ENCODE peak calls at places on chromosomes 11 and 22, in six cellular contexts. A is GM12891, W is K562, G is HepG2, U is GM12878, N is H1. O is an unnamed sample.

GRCh38 chr11:35235944-35236666 is 97.1 kb downstream of the CD44 start:
- DNase-seq in A (no peak), W (no peak), G (no peak), U (no peak), N (no peak), O (no peak)

GRCh38 chr11:24588075-24588474 is 91.2 kb downstream of the LUZP2 start:
- DNase-seq in A (no peak), W (no peak), G (no peak), U (no peak), N (no peak), O (no peak)

GRCh38 chr22:25478573-25478972 is 85.9 kb upstream of the GRK3 start:
- DNase-seq in A (no peak), W (no peak), G (no peak), U (no peak), N (no peak), O (no peak)

GRCh38 chr11:94774345-94774744 is 6.2 kb downstream of the AMOTL1 start:
- DNase-seq in A (no peak), W (no peak), G (no peak), U (no peak), N (no peak), O (no peak)

GRCh38 chr11:74949748-74950127 is 672 bp downstream of the SPCS2 start:
- DNase-seq in A (no peak), W (no peak), G (no peak), U (no peak), N (no peak), O (no peak)

GRCh38 chr11:3609416-3610265 is 32.2 kb downstream of the ART5 start:
- DNase-seq in A (no peak), W (peak), G (peak), U (no peak), N (peak), O (no peak)

GRCh38 chr22:49329636-49330035 is 498.0 kb downstream of the BRD1 start:
- DNase-seq in A (no peak), W (no peak), G (no peak), U (no peak), N (no peak), O (no peak)

GRCh38 chr11:46557684-46558151 is 36.1 kb downstream of the AMBRA1 start:
- DNase-seq in A (no peak), W (peak), G (peak), U (no peak), N (no peak), O (no peak)

GRCh38 chr11:94504689-94505293 is 7.5 kb upstream of the C11orf97 start:
- DNase-seq in A (no peak), W (peak), G (peak), U (no peak), N (no peak), O (no peak)

GRCh38 chr11:55554169-55554568 is at the start of gene OR4C15:
- DNase-seq in A (no peak), W (no peak), G (no peak), U (no peak), N (no peak), O (no peak)

GRCh38 chr11:94924074-94925031 is 49.0 kb downstream of the CWC15 start:
- DNase-seq in A (no peak), W (no peak), G (no peak), U (no peak), N (no peak), O (no peak)

GRCh38 chr22:35739642-35740041 is 22.0 kb downstream of the APOL5 start:
- DNase-seq in A (no peak), W (no peak), G (peak), U (no peak), N (no peak), O (no peak)

GRCh38 chr11:20112291-20113146 is 47.8 kb downstream of the DBX1 start:
- DNase-seq in A (no peak), W (peak), G (no peak), U (no peak), N (no peak), O (no peak)

GRCh38 chr11:36688132-36688531 is 90.1 kb upstream of the RAG2 start:
- DNase-seq in A (no peak), W (no peak), G (no peak), U (no peak), N (no peak), O (no peak)

GRCh38 chr11:134562941-134563471 is 151.0 kb upstream of the B3GAT1 start:
- DNase-seq in A (no peak), W (no peak), G (no peak), U (no peak), N (peak), O (no peak)

GRCh38 chr11:207213-208176 is at the start of the genes BET1L and RIC8A:
- DNase-seq in A (peak), W (peak), G (peak), U (peak), N (peak), O (peak)

GRCh38 chr22:26709617-26710390 is 52.4 kb downstream of the MIAT start:
- DNase-seq in A (no peak), W (no peak), G (no peak), U (no peak), N (no peak), O (no peak)

GRCh38 chr11:72333657-72334056 is 89.7 kb upstream of the PHOX2A start:
- DNase-seq in A (peak), W (peak), G (no peak), U (no peak), N (peak), O (no peak)

GRCh38 chr22:37831472-37831871 is 8.3 kb downstream of the GALR3 start:
- DNase-seq in A (no peak), W (no peak), G (no peak), U (no peak), N (no peak), O (no peak)

GRCh38 chr11:98060759-98061158 is 960.0 kb upstream of the CNTN5 start:
- DNase-seq in A (no peak), W (no peak), G (no peak), U (no peak), N (no peak), O (no peak)

GRCh38 chr11:76164081-76164480 is 42.2 kb downstream of the WNT11 start:
- DNase-seq in A (no peak), W (no peak), G (no peak), U (no peak), N (no peak), O (no peak)

GRCh38 chr22:39997939-39998726 is 3.4 kb downstream of the FAM83F start:
- DNase-seq in A (no peak), W (no peak), G (no peak), U (no peak), N (peak), O (no peak)

GRCh38 chr22:29245626-29246385 is 22.0 kb downstream of the RHBDD3 start:
- DNase-seq in A (peak), W (peak), G (peak), U (no peak), N (peak), O (peak)

GRCh38 chr11:131468565-131468964 is 98.2 kb downstream of the NTM start:
- DNase-seq in A (no peak), W (no peak), G (no peak), U (no peak), N (no peak), O (no peak)

GRCh38 chr22:48402591-48403031 is 1425.1 kb downstream of the BRD1 start:
- DNase-seq in A (no peak), W (no peak), G (no peak), U (no peak), N (peak), O (no peak)

GRCh38 chr22:25148149-25148691 is 51.4 kb upstream of the CRYBB3 start:
- DNase-seq in A (no peak), W (peak), G (no peak), U (no peak), N (no peak), O (no peak)

GRCh38 chr11:69217276-69218105 is 61.8 kb downstream of the SMIM38 start:
- DNase-seq in A (no peak), W (no peak), G (no peak), U (no peak), N (peak), O (no peak)

GRCh38 chr11:130827697-130828377 is 88.4 kb downstream of the SNX19 start:
- DNase-seq in A (peak), W (peak), G (peak), U (no peak), N (peak), O (no peak)

GRCh38 chr11:124740277-124740882 is 638 bp downstream of the NRGN start:
- DNase-seq in A (no peak), W (no peak), G (no peak), U (no peak), N (no peak), O (no peak)

GRCh38 chr11:75495749-75496641 is 29.7 kb downstream of the GDPD5 start:
- DNase-seq in A (no peak), W (peak), G (peak), U (no peak), N (peak), O (no peak)

GRCh38 chr11:34890089-34890488 is 26.1 kb downstream of the APIP start:
- DNase-seq in A (no peak), W (no peak), G (no peak), U (no peak), N (no peak), O (no peak)

GRCh38 chr11:123062892-123063395 is 1.0 kb upstream of the HSPA8 start:
- DNase-seq in A (no peak), W (no peak), G (no peak), U (no peak), N (no peak), O (no peak)

GRCh38 chr11:102205805-102206204 is 95.6 kb downstream of the YAP1 start:
- DNase-seq in A (no peak), W (no peak), G (no peak), U (no peak), N (no peak), O (no peak)

GRCh38 chr11:67345247-67345948 is 7.9 kb downstream of the POLD4 start:
- DNase-seq in A (no peak), W (no peak), G (no peak), U (peak), N (no peak), O (no peak)

GRCh38 chr22:17974703-17975372 is 49.5 kb downstream of the MICAL3 start:
- DNase-seq in A (no peak), W (no peak), G (no peak), U (peak), N (no peak), O (no peak)

GRCh38 chr11:69173925-69174591 is 18.3 kb downstream of the SMIM38 start:
- DNase-seq in A (no peak), W (no peak), G (peak), U (no peak), N (no peak), O (no peak)

DNA sequence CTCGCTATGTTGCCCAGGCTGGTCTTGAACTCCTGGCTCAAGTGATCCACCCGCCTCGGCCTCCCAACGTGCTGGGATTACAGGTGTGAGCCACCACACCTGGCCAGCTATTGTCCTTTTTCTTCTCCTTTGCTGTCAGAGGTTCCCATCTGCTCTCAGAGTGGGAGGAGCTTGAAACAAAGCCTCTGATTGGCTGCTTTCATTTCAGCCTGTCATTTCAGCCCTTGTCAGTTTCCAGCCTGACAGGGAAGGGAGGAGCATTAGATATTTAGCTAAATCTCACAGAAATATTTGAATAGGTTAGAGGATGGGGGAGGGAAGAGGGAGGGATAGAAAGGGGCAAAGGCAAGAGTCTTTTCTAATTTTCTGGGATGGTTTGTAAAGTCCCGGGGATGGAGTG is 8.7 kb downstream of the SLC22A6 start:
- DNase-seq in A (no peak), W (peak), G (no peak), U (no peak), N (no peak), O (no peak)
- TF ChIP-seq TAF1 in A (no peak), W (no peak), G (no peak), U (no peak), N (no peak), O (no peak)

GRCh38 chr11:77994434-77995362 is at the start of gene INTS4:
- DNase-seq in A (peak), W (peak), G (peak), U (peak), N (peak), O (peak)
- TF ChIP-seq POLR2A in A (peak), W (peak), G (peak), U (peak), N (peak), O (peak)

GRCh38 chr11:1548221-1549070 is 23.6 kb downstream of the DUSP8 start:
- DNase-seq in A (no peak), W (no peak), G (no peak), U (no peak), N (peak), O (no peak)
- TF ChIP-seq POLR2AphosphoS5 in A (no peak), W (no peak), G (no peak), U (no peak), N (peak), O (no peak)

GRCh38 chr22:41917375-41917905 is 2.6 kb upstream of the SHISA8 start:
- DNase-seq in A (no peak), W (no peak), G (no peak), U (no peak), N (no peak), O (no peak)
- TF ChIP-seq TAF1 in A (no peak), W (no peak), G (no peak), U (no peak), N (no peak), O (no peak)

GRCh38 chr11:126990716-126991480 is 9.7 kb downstream of the KIRREL3 start:
- DNase-seq in A (no peak), W (no peak), G (no peak), U (no peak), N (no peak), O (no peak)
- TF ChIP-seq POLR2A in A (no peak), W (no peak), G (no peak), U (no peak), N (no peak), O (no peak)

GRCh38 chr11:64007629-64008282 is 21.5 kb downstream of the OTUB1 start:
- DNase-seq in A (no peak), W (peak), G (peak), U (no peak), N (peak), O (no peak)
- TF ChIP-seq POLR2AphosphoS5 in A (no peak), W (peak), G (peak), U (no peak), N (no peak), O (no peak)

GRCh38 chr11:114340311-114341131 is 44.3 kb downstream of the NNMT start:
- DNase-seq in A (no peak), W (peak), G (peak), U (no peak), N (peak), O (no peak)
- TF ChIP-seq TAF1 in A (no peak), W (no peak), G (no peak), U (no peak), N (no peak), O (no peak)

GRCh38 chr11:44065851-44066731 is at the start of gene ACCS:
- DNase-seq in A (peak), W (peak), G (peak), U (peak), N (peak), O (peak)
- TF ChIP-seq POLR2A in A (peak), W (peak), G (no peak), U (peak), N (no peak), O (peak)

GRCh38 chr11:61334434-61335354 is 1.7 kb downstream of the TKFC start:
- DNase-seq in A (no peak), W (peak), G (peak), U (no peak), N (no peak), O (no peak)
- TF ChIP-seq POLR2AphosphoS5 in A (no peak), W (no peak), G (peak), U (no peak), N (no peak), O (no peak)

GRCh38 chr11:7577226-7577882 is 63.6 kb downstream of the PPFIBP2 start:
- DNase-seq in A (no peak), W (no peak), G (no peak), U (no peak), N (no peak), O (no peak)
- TF ChIP-seq TAF1 in A (no peak), W (no peak), G (no peak), U (no peak), N (no peak), O (no peak)

O was measured in GM12892.